ENCODE peak calls at places on chromosomes 3 and 15, in eight cellular contexts. Y is body of pancreas, E is BE2C, A is uterus, H is fibroblast of lung, B is brain microvascular endothelial cell, X is GM12865, W is HL-60. F is an unnamed sample.

GRCh38 chr3:185532881-185533280 is 19.5 kb downstream of the LIPH start:
- DNase-seq in Y (no peak), E (no peak), A (no peak), H (no peak), B (no peak), X (no peak), W (no peak), F (no peak)

GRCh38 chr3:124839896-124840295 is 47.3 kb downstream of the ITGB5 start:
- DNase-seq in Y (no peak), E (peak), A (no peak), H (no peak), B (no peak), X (no peak), W (no peak), F (no peak)

GRCh38 chr3:111859061-111859973 is at the start of gene PHLDB2:
- DNase-seq in Y (peak), E (peak), A (peak), H (peak), B (peak), X (peak), W (no peak), F (peak)

GRCh38 chr15:94467034-94467433 is 235.7 kb downstream of the MCTP2 start:
- DNase-seq in Y (no peak), E (no peak), A (no peak), H (no peak), B (no peak), X (no peak), W (no peak), F (no peak)

GRCh38 chr15:90901799-90902655 is 1.1 kb upstream of the MAN2A2 start:
- DNase-seq in Y (peak), E (peak), A (peak), H (peak), B (peak), X (peak), W (peak), F (peak)

GRCh38 chr3:150404023-150404422 is 4.1 kb upstream of the TSC22D2 start:
- DNase-seq in Y (no peak), E (no peak), A (no peak), H (no peak), B (no peak), X (no peak), W (no peak), F (no peak)

GRCh38 chr15:58467722-58468436 is 36.1 kb downstream of the LIPC start:
- DNase-seq in Y (peak), E (no peak), A (no peak), H (no peak), B (no peak), X (no peak), W (no peak), F (no peak)

GRCh38 chr15:56913241-56913640 is 5.2 kb upstream of the TCF12 start:
- DNase-seq in Y (no peak), E (no peak), A (no peak), H (no peak), B (no peak), X (no peak), W (no peak), F (no peak)

GRCh38 chr3:22608093-22608492 is 595.0 kb upstream of the UBE2E2 start:
- DNase-seq in Y (no peak), E (no peak), A (no peak), H (no peak), B (no peak), X (no peak), W (no peak), F (no peak)

GRCh38 chr3:81554348-81554747 is 207.1 kb downstream of the GBE1 start:
- DNase-seq in Y (no peak), E (no peak), A (no peak), H (peak), B (peak), X (peak), W (no peak), F (no peak)

GRCh38 chr15:72199721-72200212 is 2.2 kb upstream of the GRAMD2A start:
- DNase-seq in Y (peak), E (peak), A (peak), H (peak), B (peak), X (peak), W (peak), F (peak)

GRCh38 chr3:52429779-52430415 is 15.0 kb downstream of the SEMA3G start:
- DNase-seq in Y (peak), E (no peak), A (peak), H (no peak), B (peak), X (no peak), W (no peak), F (no peak)

GRCh38 chr3:155944081-155944480 is 73.6 kb downstream of the GMPS start:
- DNase-seq in Y (no peak), E (no peak), A (no peak), H (no peak), B (no peak), X (no peak), W (no peak), F (no peak)

GRCh38 chr3:1082024-1082633 is 10.7 kb upstream of the CNTN6 start:
- DNase-seq in Y (peak), E (peak), A (no peak), H (peak), B (peak), X (peak), W (no peak), F (peak)

GRCh38 chr3:78887608-78888011 is 880.2 kb downstream of the ROBO1 start:
- DNase-seq in Y (no peak), E (no peak), A (no peak), H (peak), B (no peak), X (peak), W (no peak), F (no peak)

GRCh38 chr3:141738636-141739363 is 702 bp downstream of the RNF7 start:
- DNase-seq in Y (no peak), E (no peak), A (no peak), H (peak), B (peak), X (peak), W (no peak), F (no peak)

GRCh38 chr3:194312186-194312742 is 38.9 kb downstream of the CPN2 start:
- DNase-seq in Y (no peak), E (no peak), A (peak), H (no peak), B (no peak), X (no peak), W (no peak), F (no peak)

GRCh38 chr3:29511701-29512100 is 230.8 kb downstream of the RBMS3 start:
- DNase-seq in Y (no peak), E (no peak), A (no peak), H (no peak), B (no peak), X (no peak), W (no peak), F (no peak)

GRCh38 chr3:35932995-35933394 is 293.7 kb downstream of the ARPP21 start:
- DNase-seq in Y (no peak), E (peak), A (no peak), H (peak), B (peak), X (no peak), W (no peak), F (no peak)

GRCh38 chr3:47014036-47014435 is 34.6 kb downstream of the NBEAL2 start:
- DNase-seq in Y (no peak), E (no peak), A (no peak), H (no peak), B (no peak), X (no peak), W (no peak), F (no peak)

GRCh38 chr3:48989126-48989795 is 780 bp upstream of the P4HTM start:
- DNase-seq in Y (no peak), E (peak), A (peak), H (no peak), B (no peak), X (no peak), W (no peak), F (no peak)

GRCh38 chr15:49229922-49230321 is 59.9 kb downstream of the GALK2 start:
- DNase-seq in Y (no peak), E (no peak), A (no peak), H (no peak), B (no peak), X (no peak), W (no peak), F (no peak)

GRCh38 chr15:49223536-49224274 is 53.7 kb downstream of the GALK2 start:
- DNase-seq in Y (no peak), E (no peak), A (no peak), H (no peak), B (no peak), X (no peak), W (no peak), F (no peak)

GRCh38 chr15:49227602-49228001 is 57.6 kb downstream of the GALK2 start:
- DNase-seq in Y (no peak), E (no peak), A (no peak), H (no peak), B (no peak), X (no peak), W (no peak), F (no peak)

DNA sequence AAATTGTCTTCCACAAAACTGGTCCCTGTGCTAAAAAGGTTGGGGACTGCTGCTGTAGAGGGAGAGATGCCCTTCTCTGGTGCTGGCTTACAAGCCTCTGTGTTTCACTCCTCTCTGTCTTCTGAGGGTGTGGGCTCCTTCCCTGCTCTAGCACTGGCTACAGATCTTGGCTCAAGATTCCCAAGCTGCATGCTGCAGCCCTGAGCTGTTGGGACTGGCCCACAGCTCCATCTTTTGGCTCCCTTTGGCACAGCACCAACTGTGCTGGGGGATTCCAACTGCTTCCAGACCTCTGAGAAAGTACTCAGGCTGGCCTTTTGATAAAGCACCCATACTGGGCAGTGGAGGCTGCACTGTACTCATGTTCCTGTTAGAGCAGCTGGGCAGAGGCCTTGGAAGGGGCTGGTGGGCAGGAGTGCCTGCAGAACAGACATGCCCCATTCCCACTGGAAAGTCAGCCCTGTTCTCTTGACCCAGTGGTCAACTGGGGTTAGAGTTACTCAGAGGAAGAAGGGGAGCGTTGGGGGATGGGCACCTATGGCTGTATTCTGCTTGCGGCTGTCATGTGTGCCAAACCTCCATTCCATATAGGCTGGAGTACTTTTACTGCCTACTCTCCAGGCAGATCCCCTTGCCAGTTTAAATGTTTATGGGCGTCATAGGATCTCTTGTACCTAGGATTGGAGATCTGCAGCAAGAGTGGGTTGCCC is 55.7 kb downstream of the GALK2 start:
- DNase-seq in Y (no peak), E (peak), A (no peak), H (peak), B (peak), X (no peak), W (no peak), F (no peak)
- TF ChIP-seq CTCF in Y (no peak), E (peak), A (no peak), H (no peak), B (peak), X (no peak), W (no peak), F (peak)

GRCh38 chr3:190265126-190265525 is 57.1 kb downstream of the CLDN1 start:
- DNase-seq in Y (no peak), E (no peak), A (no peak), H (no peak), B (no peak), X (no peak), W (no peak), F (no peak)
- TF ChIP-seq CTCF in Y (no peak), E (no peak), A (no peak), H (no peak), B (no peak), X (no peak), W (no peak), F (no peak)

GRCh38 chr3:25094932-25095690 is 333.0 kb upstream of the RARB start:
- DNase-seq in Y (no peak), E (no peak), A (no peak), H (peak), B (no peak), X (no peak), W (no peak), F (no peak)
- TF ChIP-seq CTCF in Y (no peak), E (no peak), A (no peak), H (no peak), B (no peak), X (no peak), W (no peak), F (no peak)

DNA sequence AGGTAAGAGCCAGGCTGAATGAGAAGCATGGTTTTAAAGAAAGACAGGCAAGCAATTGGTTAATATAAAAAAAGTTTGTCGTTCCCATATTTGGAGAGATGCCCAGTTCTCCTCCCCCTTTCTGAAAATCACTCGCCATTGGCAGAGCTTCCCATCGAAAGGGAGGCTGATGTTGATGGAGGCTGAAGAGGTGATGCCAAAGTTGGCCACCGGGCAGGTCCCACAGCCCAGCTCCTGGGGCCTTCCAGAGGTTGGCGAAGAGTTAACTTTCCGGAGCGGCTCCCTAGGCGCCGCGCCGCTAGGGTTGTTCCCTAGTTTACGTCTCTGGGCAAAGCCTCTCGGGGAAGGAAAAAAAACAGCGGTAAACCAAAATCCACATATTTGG is 792 bp downstream of the PCOLCE2 start:
- DNase-seq in Y (no peak), E (peak), A (no peak), H (peak), B (no peak), X (no peak), W (no peak), F (no peak)
- TF ChIP-seq CTCF in Y (no peak), E (no peak), A (no peak), H (no peak), B (peak), X (no peak), W (no peak), F (peak)

DNA sequence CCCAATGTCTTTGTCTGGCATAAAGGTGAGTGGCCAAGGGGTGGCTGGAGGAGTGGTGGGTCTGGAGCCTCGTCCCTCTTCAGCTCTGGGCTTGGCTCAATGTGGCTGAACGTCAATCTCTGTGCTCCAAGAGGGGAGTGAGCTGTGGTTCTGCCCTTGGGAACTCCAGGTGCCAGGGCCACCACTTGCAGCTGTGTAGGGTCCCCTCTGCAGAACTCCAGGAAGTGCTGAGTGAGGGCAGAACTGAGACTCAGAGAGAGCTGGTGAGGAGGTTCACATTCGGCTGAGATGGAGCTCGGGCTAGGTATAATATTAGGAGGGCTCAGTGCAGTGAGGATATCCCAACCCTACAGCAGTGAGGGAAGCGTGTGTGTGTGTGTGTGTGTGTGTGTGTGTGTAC is 11.6 kb downstream of the DUOX1 start:
- DNase-seq in Y (no peak), E (no peak), A (no peak), H (no peak), B (no peak), X (no peak), W (no peak), F (no peak)
- TF ChIP-seq CTCF in Y (no peak), E (no peak), A (no peak), H (no peak), B (no peak), X (no peak), W (no peak), F (no peak)

F was measured in progenitor cell of endocrine pancreas.